ENCODE peak calls at places on chromosomes 7 and 10, in ten cellular contexts. One of them, this sample, is unnamed.

GRCh38 chr7:149050941-149051340 is 22.6 kb upstream of the PDIA4 start:
- DNase-seq in NCI-H2029: no peak
- DNase-seq in AML-193: no peak
- DNase-seq in left ventricle myocardium superior: no peak
- DNase-seq in GF-D8: no peak
- DNase-seq in activated CD4-positive, alpha-beta T cell treated with anti-CD3 and anti-CD28 coated beads, Interleukin-2, amount 50 U/mL, for 48 hours: no peak
- DNase-seq in left lobe of liver: no peak
- DNase-seq in naive thymus-derived CD8-positive, alpha-beta T cell: no peak
- DNase-seq in A549: no peak
- DNase-seq in GM23248: peak; percentile 19
- DNase-seq in this sample: no peak

GRCh38 chr7:92266415-92267241 is 20.9 kb downstream of the ANKIB1 start:
- DNase-seq in A549: no peak
- DNase-seq in GF-D8: no peak
- DNase-seq in left lobe of liver: no peak
- DNase-seq in left ventricle myocardium superior: no peak
- DNase-seq in naive thymus-derived CD8-positive, alpha-beta T cell: no peak
- DNase-seq in activated CD4-positive, alpha-beta T cell treated with anti-CD3 and anti-CD28 coated beads, Interleukin-2, amount 50 U/mL, for 48 hours: no peak
- DNase-seq in GM23248: peak; percentile 40
- DNase-seq in NCI-H2029: no peak
- DNase-seq in AML-193: no peak
- DNase-seq in this sample: no peak

GRCh38 chr10:63573068-63573697 is 52.0 kb downstream of the REEP3 start:
- DNase-seq in left lobe of liver: no peak
- DNase-seq in left ventricle myocardium superior: no peak
- DNase-seq in AML-193: no peak
- DNase-seq in naive thymus-derived CD8-positive, alpha-beta T cell: no peak
- DNase-seq in GF-D8: peak; percentile 21
- DNase-seq in GM23248: peak; percentile 14
- DNase-seq in NCI-H2029: peak; percentile 11
- DNase-seq in A549: no peak
- DNase-seq in activated CD4-positive, alpha-beta T cell treated with anti-CD3 and anti-CD28 coated beads, Interleukin-2, amount 50 U/mL, for 48 hours: no peak
- DNase-seq in this sample: no peak

GRCh38 chr7:19410096-19410495 is 264.9 kb upstream of the FERD3L start:
- DNase-seq in NCI-H2029: no peak
- DNase-seq in left lobe of liver: no peak
- DNase-seq in GM23248: peak; percentile 49
- DNase-seq in left ventricle myocardium superior: no peak
- DNase-seq in A549: no peak
- DNase-seq in GF-D8: no peak
- DNase-seq in AML-193: no peak
- DNase-seq in activated CD4-positive, alpha-beta T cell treated with anti-CD3 and anti-CD28 coated beads, Interleukin-2, amount 50 U/mL, for 48 hours: no peak
- DNase-seq in naive thymus-derived CD8-positive, alpha-beta T cell: no peak
- DNase-seq in this sample: no peak

GRCh38 chr10:72229261-72230251 is 13.5 kb upstream of the ASCC1 start:
- DNase-seq in naive thymus-derived CD8-positive, alpha-beta T cell: no peak
- DNase-seq in AML-193: no peak
- DNase-seq in NCI-H2029: peak; percentile 58
- DNase-seq in left lobe of liver: no peak
- DNase-seq in GM23248: peak; percentile 12
- DNase-seq in GF-D8: no peak
- DNase-seq in activated CD4-positive, alpha-beta T cell treated with anti-CD3 and anti-CD28 coated beads, Interleukin-2, amount 50 U/mL, for 48 hours: no peak
- DNase-seq in A549: no peak
- DNase-seq in left ventricle myocardium superior: no peak
- DNase-seq in this sample: no peak

GRCh38 chr10:71237843-71238623 is 25.7 kb downstream of the UNC5B start:
- DNase-seq in A549: no peak
- DNase-seq in naive thymus-derived CD8-positive, alpha-beta T cell: no peak
- DNase-seq in GF-D8: no peak
- DNase-seq in activated CD4-positive, alpha-beta T cell treated with anti-CD3 and anti-CD28 coated beads, Interleukin-2, amount 50 U/mL, for 48 hours: no peak
- DNase-seq in left lobe of liver: no peak
- DNase-seq in left ventricle myocardium superior: no peak
- DNase-seq in GM23248: no peak
- DNase-seq in NCI-H2029: no peak
- DNase-seq in AML-193: no peak
- DNase-seq in this sample: no peak

GRCh38 chr7:50156163-50156562 is 63.1 kb upstream of the ZPBP start:
- DNase-seq in naive thymus-derived CD8-positive, alpha-beta T cell: no peak
- DNase-seq in A549: no peak
- DNase-seq in activated CD4-positive, alpha-beta T cell treated with anti-CD3 and anti-CD28 coated beads, Interleukin-2, amount 50 U/mL, for 48 hours: peak; percentile 22
- DNase-seq in left ventricle myocardium superior: no peak
- DNase-seq in left lobe of liver: no peak
- DNase-seq in GM23248: no peak
- DNase-seq in GF-D8: no peak
- DNase-seq in NCI-H2029: no peak
- DNase-seq in AML-193: no peak
- DNase-seq in this sample: no peak

GRCh38 chr10:78224602-78225001 is 190.9 kb downstream of the RPS24 start:
- DNase-seq in A549: no peak
- DNase-seq in naive thymus-derived CD8-positive, alpha-beta T cell: no peak
- DNase-seq in GM23248: peak; percentile 92
- DNase-seq in left lobe of liver: no peak
- DNase-seq in activated CD4-positive, alpha-beta T cell treated with anti-CD3 and anti-CD28 coated beads, Interleukin-2, amount 50 U/mL, for 48 hours: no peak
- DNase-seq in GF-D8: no peak
- DNase-seq in AML-193: no peak
- DNase-seq in NCI-H2029: no peak
- DNase-seq in left ventricle myocardium superior: no peak
- DNase-seq in this sample: no peak

GRCh38 chr7:89060234-89060633 is 264.7 kb upstream of the TEX47 start:
- DNase-seq in left lobe of liver: no peak
- DNase-seq in AML-193: no peak
- DNase-seq in GM23248: no peak
- DNase-seq in A549: no peak
- DNase-seq in activated CD4-positive, alpha-beta T cell treated with anti-CD3 and anti-CD28 coated beads, Interleukin-2, amount 50 U/mL, for 48 hours: no peak
- DNase-seq in left ventricle myocardium superior: no peak
- DNase-seq in GF-D8: no peak
- DNase-seq in naive thymus-derived CD8-positive, alpha-beta T cell: no peak
- DNase-seq in NCI-H2029: no peak
- DNase-seq in this sample: no peak

GRCh38 chr7:43764039-43764789 is 5.7 kb downstream of the BLVRA start:
- DNase-seq in AML-193: no peak
- DNase-seq in GF-D8: no peak
- DNase-seq in NCI-H2029: no peak
- DNase-seq in left lobe of liver: no peak
- DNase-seq in A549: no peak
- DNase-seq in activated CD4-positive, alpha-beta T cell treated with anti-CD3 and anti-CD28 coated beads, Interleukin-2, amount 50 U/mL, for 48 hours: peak; percentile 57
- DNase-seq in naive thymus-derived CD8-positive, alpha-beta T cell: peak; percentile 9
- DNase-seq in GM23248: no peak
- DNase-seq in left ventricle myocardium superior: no peak
- DNase-seq in this sample: peak; percentile 19

GRCh38 chr10:8056891-8057331 is 2.4 kb downstream of the GATA3 start:
- DNase-seq in GF-D8: no peak
- DNase-seq in NCI-H2029: no peak
- DNase-seq in naive thymus-derived CD8-positive, alpha-beta T cell: peak; percentile 64
- DNase-seq in left ventricle myocardium superior: no peak
- DNase-seq in AML-193: peak; percentile 7
- DNase-seq in left lobe of liver: no peak
- DNase-seq in activated CD4-positive, alpha-beta T cell treated with anti-CD3 and anti-CD28 coated beads, Interleukin-2, amount 50 U/mL, for 48 hours: peak; percentile 66
- DNase-seq in A549: no peak
- DNase-seq in GM23248: no peak
- DNase-seq in this sample: peak; percentile 68

GRCh38 chr7:25239888-25240287 is 11.6 kb upstream of the NPVF start:
- DNase-seq in GM23248: no peak
- DNase-seq in GF-D8: no peak
- DNase-seq in naive thymus-derived CD8-positive, alpha-beta T cell: no peak
- DNase-seq in left ventricle myocardium superior: no peak
- DNase-seq in left lobe of liver: no peak
- DNase-seq in activated CD4-positive, alpha-beta T cell treated with anti-CD3 and anti-CD28 coated beads, Interleukin-2, amount 50 U/mL, for 48 hours: no peak
- DNase-seq in AML-193: no peak
- DNase-seq in A549: no peak
- DNase-seq in NCI-H2029: no peak
- DNase-seq in this sample: no peak